ENCODE peak calls at places on chromosomes 11 and 22, in ten cellular contexts. One of them, this sample, is unnamed.

GRCh38 chr11:64838600-64839334 is 5.7 kb downstream of the CDC42BPG start:
- DNase-seq in lower lobe of right lung: no peak
- DNase-seq in fibroblast of mammary gland: no peak
- DNase-seq in tibial nerve: no peak
- DNase-seq in HFF-Myc: no peak
- DNase-seq in hepatocyte: no peak
- DNase-seq in mesothelial cell of epicardium: no peak
- DNase-seq in Peyer's patch: no peak
- DNase-seq in NB4: no peak
- DNase-seq in endothelial cell: no peak
- DNase-seq in this sample: no peak

GRCh38 chr11:34190192-34191139 is 85.0 kb downstream of the NAT10 start:
- DNase-seq in lower lobe of right lung: no peak
- DNase-seq in mesothelial cell of epicardium: no peak
- DNase-seq in NB4: no peak
- DNase-seq in HFF-Myc: no peak
- DNase-seq in tibial nerve: no peak
- DNase-seq in Peyer's patch: no peak
- DNase-seq in endothelial cell: no peak
- DNase-seq in fibroblast of mammary gland: no peak
- DNase-seq in hepatocyte: no peak
- DNase-seq in this sample: no peak

GRCh38 chr22:37753746-37754145 is 54.0 kb upstream of the GCAT start:
- DNase-seq in mesothelial cell of epicardium: no peak
- DNase-seq in tibial nerve: no peak
- DNase-seq in Peyer's patch: no peak
- DNase-seq in HFF-Myc: no peak
- DNase-seq in endothelial cell: no peak
- DNase-seq in hepatocyte: no peak
- DNase-seq in fibroblast of mammary gland: no peak
- DNase-seq in NB4: no peak
- DNase-seq in lower lobe of right lung: no peak
- DNase-seq in this sample: no peak

GRCh38 chr22:46079861-46080821 is 70.2 kb upstream of the PPARA start:
- DNase-seq in HFF-Myc: no peak
- DNase-seq in mesothelial cell of epicardium: no peak
- DNase-seq in hepatocyte: no peak
- DNase-seq in endothelial cell: no peak
- DNase-seq in Peyer's patch: peak
- DNase-seq in fibroblast of mammary gland: peak
- DNase-seq in tibial nerve: peak
- DNase-seq in NB4: no peak
- DNase-seq in lower lobe of right lung: peak
- DNase-seq in this sample: peak

GRCh38 chr11:18706330-18707243 is 8.0 kb downstream of the TMEM86A start:
- DNase-seq in fibroblast of mammary gland: peak
- DNase-seq in NB4: no peak
- DNase-seq in mesothelial cell of epicardium: no peak
- DNase-seq in hepatocyte: no peak
- DNase-seq in Peyer's patch: peak
- DNase-seq in HFF-Myc: no peak
- DNase-seq in lower lobe of right lung: peak
- DNase-seq in endothelial cell: no peak
- DNase-seq in tibial nerve: no peak
- DNase-seq in this sample: no peak

GRCh38 chr11:43790444-43790794 is 90.2 kb upstream of the ALKBH3 start:
- DNase-seq in NB4: no peak
- DNase-seq in lower lobe of right lung: no peak
- DNase-seq in Peyer's patch: no peak
- DNase-seq in mesothelial cell of epicardium: no peak
- DNase-seq in endothelial cell: no peak
- DNase-seq in tibial nerve: no peak
- DNase-seq in hepatocyte: no peak
- DNase-seq in fibroblast of mammary gland: peak
- DNase-seq in HFF-Myc: no peak
- DNase-seq in this sample: no peak

GRCh38 chr11:57131080-57131790 is 50.5 kb upstream of the LRRC55 start:
- DNase-seq in Peyer's patch: no peak
- DNase-seq in NB4: peak
- DNase-seq in endothelial cell: peak
- DNase-seq in tibial nerve: no peak
- DNase-seq in lower lobe of right lung: no peak
- DNase-seq in fibroblast of mammary gland: peak
- DNase-seq in mesothelial cell of epicardium: no peak
- DNase-seq in hepatocyte: peak
- DNase-seq in HFF-Myc: no peak
- DNase-seq in this sample: no peak

GRCh38 chr22:31269892-31270574 is 22.3 kb downstream of the PIK3IP1 start:
- DNase-seq in tibial nerve: no peak
- DNase-seq in Peyer's patch: no peak
- DNase-seq in fibroblast of mammary gland: no peak
- DNase-seq in endothelial cell: no peak
- DNase-seq in lower lobe of right lung: no peak
- DNase-seq in hepatocyte: no peak
- DNase-seq in mesothelial cell of epicardium: no peak
- DNase-seq in HFF-Myc: no peak
- DNase-seq in NB4: no peak
- DNase-seq in this sample: no peak

GRCh38 chr11:27496461-27496860 is 10.1 kb downstream of the LIN7C start:
- DNase-seq in endothelial cell: no peak
- DNase-seq in lower lobe of right lung: no peak
- DNase-seq in Peyer's patch: no peak
- DNase-seq in HFF-Myc: no peak
- DNase-seq in tibial nerve: no peak
- DNase-seq in hepatocyte: no peak
- DNase-seq in NB4: no peak
- DNase-seq in mesothelial cell of epicardium: no peak
- DNase-seq in fibroblast of mammary gland: peak
- DNase-seq in this sample: no peak

GRCh38 chr11:63761870-63762661 is 6.5 kb downstream of the ZFTA start:
- DNase-seq in hepatocyte: peak
- DNase-seq in mesothelial cell of epicardium: no peak
- DNase-seq in tibial nerve: no peak
- DNase-seq in HFF-Myc: no peak
- DNase-seq in endothelial cell: peak
- DNase-seq in NB4: peak
- DNase-seq in Peyer's patch: no peak
- DNase-seq in lower lobe of right lung: no peak
- DNase-seq in fibroblast of mammary gland: no peak
- DNase-seq in this sample: no peak

GRCh38 chr11:65932558-65932919 is 12.7 kb upstream of the TSGA10IP start:
- DNase-seq in HFF-Myc: no peak
- DNase-seq in hepatocyte: no peak
- DNase-seq in mesothelial cell of epicardium: no peak
- DNase-seq in endothelial cell: no peak
- DNase-seq in fibroblast of mammary gland: no peak
- DNase-seq in lower lobe of right lung: no peak
- DNase-seq in Peyer's patch: no peak
- DNase-seq in NB4: peak
- DNase-seq in tibial nerve: no peak
- DNase-seq in this sample: no peak

GRCh38 chr11:65934014-65934413 is 11.3 kb upstream of the TSGA10IP start:
- DNase-seq in Peyer's patch: no peak
- DNase-seq in NB4: no peak
- DNase-seq in HFF-Myc: no peak
- DNase-seq in tibial nerve: no peak
- DNase-seq in mesothelial cell of epicardium: no peak
- DNase-seq in endothelial cell: no peak
- DNase-seq in hepatocyte: no peak
- DNase-seq in lower lobe of right lung: no peak
- DNase-seq in fibroblast of mammary gland: no peak
- DNase-seq in this sample: no peak

GRCh38 chr11:65928667-65929066 is 9.4 kb downstream of the DRAP1 start:
- DNase-seq in HFF-Myc: no peak
- DNase-seq in mesothelial cell of epicardium: no peak
- DNase-seq in NB4: no peak
- DNase-seq in hepatocyte: no peak
- DNase-seq in fibroblast of mammary gland: no peak
- DNase-seq in Peyer's patch: no peak
- DNase-seq in lower lobe of right lung: no peak
- DNase-seq in endothelial cell: no peak
- DNase-seq in tibial nerve: no peak
- DNase-seq in this sample: no peak

GRCh38 chr11:65927904-65928397 is 8.7 kb downstream of the DRAP1 start:
- DNase-seq in NB4: peak
- DNase-seq in mesothelial cell of epicardium: no peak
- DNase-seq in HFF-Myc: no peak
- DNase-seq in endothelial cell: no peak
- DNase-seq in hepatocyte: no peak
- DNase-seq in tibial nerve: no peak
- DNase-seq in Peyer's patch: peak
- DNase-seq in fibroblast of mammary gland: no peak
- DNase-seq in lower lobe of right lung: peak
- DNase-seq in this sample: no peak

DNA sequence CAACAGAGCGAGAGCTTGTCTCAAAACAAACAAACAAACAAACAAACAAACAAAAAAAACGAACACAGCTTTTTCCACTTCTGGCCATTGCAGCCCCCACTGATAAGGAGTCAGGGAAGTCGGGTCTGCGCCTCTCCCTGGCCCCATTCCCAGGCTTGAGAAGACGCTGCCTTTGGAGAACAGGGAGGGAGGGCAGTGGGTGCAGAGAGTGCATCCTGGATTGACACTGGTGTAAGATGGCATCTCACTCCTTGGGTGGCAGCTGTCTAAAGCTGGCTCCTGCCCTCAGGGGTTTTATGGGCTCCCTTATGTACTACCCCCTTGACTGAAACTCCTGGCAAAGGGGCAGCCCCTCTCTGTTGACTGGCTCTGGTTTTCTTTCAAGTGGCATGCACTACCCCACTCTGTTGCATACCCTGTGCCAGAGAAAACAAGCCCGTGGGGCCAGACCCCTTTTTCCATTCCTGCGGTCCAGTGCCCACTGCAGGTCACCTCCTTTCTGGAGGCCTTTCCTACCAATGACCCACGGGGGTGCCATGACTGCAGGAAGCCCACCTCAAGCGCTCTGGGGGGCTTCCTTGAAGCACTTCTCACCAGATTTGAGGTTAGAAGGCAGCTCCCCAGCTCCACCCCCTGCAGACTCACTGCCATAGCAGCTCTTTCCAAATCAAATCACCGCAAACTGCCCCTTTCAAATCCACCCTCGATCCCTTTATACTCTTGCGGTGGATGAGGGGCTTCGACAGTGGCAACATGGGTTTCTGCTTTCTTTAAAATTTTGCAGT is 12.7 kb downstream of the DRAP1 start:
- DNase-seq in HFF-Myc: no peak
- DNase-seq in hepatocyte: no peak
- DNase-seq in mesothelial cell of epicardium: no peak
- DNase-seq in NB4: no peak
- DNase-seq in lower lobe of right lung: no peak
- DNase-seq in tibial nerve: no peak
- DNase-seq in fibroblast of mammary gland: no peak
- DNase-seq in Peyer's patch: no peak
- DNase-seq in endothelial cell: no peak
- DNase-seq in this sample: no peak
- TF ChIP-seq CTCF in HFF-Myc: no peak
- TF ChIP-seq CTCF in hepatocyte: no peak
- TF ChIP-seq CTCF in mesothelial cell of epicardium: no peak
- TF ChIP-seq CTCF in NB4: no peak
- TF ChIP-seq CTCF in lower lobe of right lung: no peak
- TF ChIP-seq CTCF in tibial nerve: no peak
- TF ChIP-seq CTCF in fibroblast of mammary gland: no peak
- TF ChIP-seq CTCF in Peyer's patch: no peak
- TF ChIP-seq CTCF in endothelial cell: no peak
- TF ChIP-seq CTCF in this sample: no peak

DNA sequence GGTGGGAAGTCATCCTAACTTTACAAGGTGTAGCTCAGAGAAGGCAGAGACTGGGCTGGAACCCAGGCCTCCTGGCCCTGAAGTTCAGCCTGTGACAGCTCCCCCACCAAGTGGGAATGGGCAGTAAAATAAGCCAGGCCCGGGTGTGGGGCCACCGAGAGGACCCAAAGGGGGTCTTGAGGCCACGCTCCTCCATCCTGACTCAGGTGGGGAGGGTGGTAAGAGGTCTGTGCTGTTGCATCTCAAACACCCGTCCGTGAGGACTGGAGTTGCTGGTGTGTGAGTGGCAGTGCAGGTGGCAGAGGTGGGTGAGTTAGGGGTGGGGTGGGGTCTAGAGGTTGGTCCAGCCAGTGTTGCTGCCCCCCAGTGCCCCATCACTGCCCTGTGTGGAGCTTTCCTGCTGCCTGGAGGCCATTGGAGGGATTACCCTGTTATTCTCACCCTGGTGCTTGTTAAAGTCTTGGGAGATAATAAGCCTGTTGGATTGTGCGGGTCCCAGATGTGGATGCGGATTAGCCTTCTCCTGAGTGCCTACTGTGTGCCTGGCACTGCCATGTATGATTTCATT is 12.7 kb downstream of the SERPINH1 start:
- DNase-seq in hepatocyte: no peak
- DNase-seq in lower lobe of right lung: no peak
- DNase-seq in Peyer's patch: no peak
- DNase-seq in fibroblast of mammary gland: no peak
- DNase-seq in HFF-Myc: no peak
- DNase-seq in mesothelial cell of epicardium: no peak
- DNase-seq in endothelial cell: no peak
- DNase-seq in tibial nerve: no peak
- DNase-seq in NB4: no peak
- DNase-seq in this sample: no peak
- TF ChIP-seq CTCF in hepatocyte: no peak
- TF ChIP-seq CTCF in lower lobe of right lung: peak
- TF ChIP-seq CTCF in Peyer's patch: no peak
- TF ChIP-seq CTCF in fibroblast of mammary gland: peak
- TF ChIP-seq CTCF in HFF-Myc: peak
- TF ChIP-seq CTCF in mesothelial cell of epicardium: no peak
- TF ChIP-seq CTCF in endothelial cell: no peak
- TF ChIP-seq CTCF in tibial nerve: peak
- TF ChIP-seq CTCF in NB4: peak
- TF ChIP-seq CTCF in this sample: peak

DNA sequence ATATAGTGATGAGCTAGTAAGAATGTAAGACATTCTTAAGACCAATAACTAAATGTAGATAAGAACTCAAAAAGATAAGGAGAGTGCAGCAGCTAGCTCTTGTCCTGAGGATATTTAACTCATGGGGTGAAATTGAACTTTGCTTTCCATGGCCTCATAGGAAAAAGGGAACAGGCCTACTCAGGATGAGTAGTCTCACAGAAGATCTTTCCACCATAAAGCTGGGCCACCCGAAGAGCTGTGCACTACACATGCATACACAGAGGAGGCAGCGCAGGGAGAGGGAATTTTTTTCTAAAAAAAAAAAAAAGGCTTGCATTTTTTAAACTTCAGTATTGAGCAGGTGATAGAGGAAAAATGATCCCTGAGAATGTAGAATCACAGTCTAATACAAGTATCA is 59.9 kb upstream of the CFAP300 start:
- DNase-seq in lower lobe of right lung: no peak
- DNase-seq in NB4: no peak
- DNase-seq in HFF-Myc: no peak
- DNase-seq in endothelial cell: no peak
- DNase-seq in fibroblast of mammary gland: no peak
- DNase-seq in tibial nerve: no peak
- DNase-seq in mesothelial cell of epicardium: no peak
- DNase-seq in Peyer's patch: no peak
- DNase-seq in hepatocyte: peak
- DNase-seq in this sample: no peak
- TF ChIP-seq CTCF in lower lobe of right lung: no peak
- TF ChIP-seq CTCF in NB4: no peak
- TF ChIP-seq CTCF in HFF-Myc: no peak
- TF ChIP-seq CTCF in endothelial cell: no peak
- TF ChIP-seq CTCF in fibroblast of mammary gland: no peak
- TF ChIP-seq CTCF in tibial nerve: no peak
- TF ChIP-seq CTCF in mesothelial cell of epicardium: no peak
- TF ChIP-seq CTCF in Peyer's patch: no peak
- TF ChIP-seq CTCF in hepatocyte: no peak
- TF ChIP-seq CTCF in this sample: no peak

GRCh38 chr11:13834463-13834862 is 128.1 kb upstream of the SPON1 start:
- DNase-seq in tibial nerve: no peak
- DNase-seq in Peyer's patch: no peak
- DNase-seq in HFF-Myc: no peak
- DNase-seq in lower lobe of right lung: no peak
- DNase-seq in endothelial cell: peak
- DNase-seq in hepatocyte: no peak
- DNase-seq in fibroblast of mammary gland: no peak
- DNase-seq in mesothelial cell of epicardium: no peak
- DNase-seq in NB4: peak
- DNase-seq in this sample: no peak
- TF ChIP-seq CTCF in tibial nerve: no peak
- TF ChIP-seq CTCF in Peyer's patch: no peak
- TF ChIP-seq CTCF in HFF-Myc: peak
- TF ChIP-seq CTCF in lower lobe of right lung: peak
- TF ChIP-seq CTCF in endothelial cell: peak
- TF ChIP-seq CTCF in hepatocyte: no peak
- TF ChIP-seq CTCF in fibroblast of mammary gland: peak
- TF ChIP-seq CTCF in mesothelial cell of epicardium: peak
- TF ChIP-seq CTCF in NB4: peak
- TF ChIP-seq CTCF in this sample: peak